ENCODE peak calls at places on chromosome 15, in ten cellular contexts. C, F, R, U, W, B, A, J, Y and X are unnamed samples.

GRCh38 chr15:72764656-72765055 is 18.9 kb downstream of the ADPGK start:
- DNase-seq in C (no peak), F (no peak), R (no peak), U (no peak), W (peak), B (peak), A (no peak), J (no peak), Y (no peak), X (no peak)

GRCh38 chr15:42650208-42651066 is 75.0 kb downstream of the STARD9 start:
- DNase-seq in C (peak), F (peak), R (peak), U (peak), W (peak), B (peak), A (peak), J (peak), Y (no peak), X (peak)

GRCh38 chr15:89389841-89390603 is 55.4 kb upstream of the POLG start:
- DNase-seq in C (peak), F (no peak), R (no peak), U (no peak), W (no peak), B (no peak), A (no peak), J (no peak), Y (no peak), X (no peak)

GRCh38 chr15:60001642-60002527 is 2.2 kb upstream of the FOXB1 start:
- DNase-seq in C (no peak), F (no peak), R (no peak), U (no peak), W (no peak), B (no peak), A (no peak), J (no peak), Y (no peak), X (no peak)

GRCh38 chr15:62495670-62496328 is 330.7 kb upstream of the C2CD4B start:
- DNase-seq in C (peak), F (no peak), R (no peak), U (no peak), W (peak), B (peak), A (no peak), J (peak), Y (no peak), X (no peak)

GRCh38 chr15:100457201-100457600 is 71.5 kb downstream of the CERS3 start:
- DNase-seq in C (no peak), F (no peak), R (no peak), U (no peak), W (peak), B (peak), A (no peak), J (peak), Y (no peak), X (no peak)

GRCh38 chr15:92327033-92327432 is 66.6 kb upstream of the ST8SIA2 start:
- DNase-seq in C (no peak), F (no peak), R (no peak), U (no peak), W (no peak), B (no peak), A (no peak), J (no peak), Y (no peak), X (no peak)

GRCh38 chr15:71290002-71290401 is 174.7 kb downstream of the THSD4 start:
- DNase-seq in C (no peak), F (no peak), R (no peak), U (no peak), W (no peak), B (no peak), A (no peak), J (no peak), Y (no peak), X (no peak)

GRCh38 chr15:66936115-66936863 is 129.1 kb upstream of the SMAD3 start:
- DNase-seq in C (no peak), F (no peak), R (no peak), U (no peak), W (no peak), B (peak), A (no peak), J (peak), Y (no peak), X (no peak)

GRCh38 chr15:100902436-100903190 is 16.5 kb upstream of the LRRK1 start:
- DNase-seq in C (peak), F (no peak), R (no peak), U (no peak), W (peak), B (peak), A (no peak), J (peak), Y (no peak), X (no peak)

GRCh38 chr15:66701422-66702034 is 508 bp upstream of the SMAD6 start:
- DNase-seq in C (peak), F (no peak), R (no peak), U (no peak), W (peak), B (no peak), A (peak), J (no peak), Y (no peak), X (peak)

GRCh38 chr15:87817553-87817952 is 439.0 kb downstream of the NTRK3 start:
- DNase-seq in C (no peak), F (no peak), R (no peak), U (no peak), W (peak), B (peak), A (no peak), J (peak), Y (no peak), X (no peak)